ENCODE peak calls at places on chromosomes 7 and 10, in seven cellular contexts. K, I, N, F, D, Y and L are unnamed samples.

GRCh38 chr10:113058175-113058961 is 108.3 kb downstream of the TCF7L2 start:
- DNase-seq in I (no peak), D (no peak), Y (no peak), N (peak), F (no peak), K (peak), L (no peak)

GRCh38 chr10:130127612-130128607 is 8.3 kb upstream of the GLRX3 start:
- DNase-seq in D (peak), F (peak), I (no peak), N (peak), Y (peak), K (peak), L (no peak)

GRCh38 chr7:29086545-29086944 is 59.8 kb downstream of the CPVL start:
- DNase-seq in D (no peak), Y (no peak), I (no peak), F (no peak), N (no peak), K (no peak), L (no peak)

GRCh38 chr7:27714831-27715444 is 25.0 kb upstream of the TAX1BP1 start:
- DNase-seq in Y (no peak), D (no peak), I (no peak), N (no peak), F (no peak), K (peak), L (no peak)

GRCh38 chr7:158501300-158502067 is 86.1 kb downstream of the PTPRN2 start:
- DNase-seq in F (no peak), Y (no peak), I (no peak), N (no peak), K (no peak), D (no peak), L (no peak)

GRCh38 chr7:91503934-91504575 is 239.8 kb downstream of the FZD1 start:
- DNase-seq in N (no peak), K (no peak), D (no peak), Y (no peak), I (no peak), F (no peak), L (no peak)

GRCh38 chr7:135232720-135233119 is 918 bp upstream of the STRA8 start:
- DNase-seq in D (no peak), N (no peak), F (no peak), Y (no peak), I (no peak), K (no peak), L (no peak)

GRCh38 chr7:7181519-7182155 is 707 bp upstream of the C1GALT1 start:
- DNase-seq in F (peak), I (no peak), D (peak), Y (peak), K (no peak), N (peak), L (peak)

GRCh38 chr10:67519434-67519833 is 176.6 kb downstream of the CTNNA3 start:
- DNase-seq in K (no peak), I (no peak), F (no peak), D (no peak), Y (no peak), N (no peak), L (no peak)

GRCh38 chr10:84375011-84375410 is 46.6 kb downstream of the CCSER2 start:
- DNase-seq in Y (peak), D (no peak), N (no peak), K (peak), F (peak), I (no peak), L (no peak)

GRCh38 chr10:75932921-75933320 is 501.5 kb downstream of the LRMDA start:
- DNase-seq in N (no peak), K (no peak), I (no peak), F (no peak), D (no peak), Y (no peak), L (no peak)

GRCh38 chr10:116978906-116979305 is 26.1 kb downstream of the SHTN1 start:
- DNase-seq in Y (no peak), I (no peak), D (no peak), K (no peak), F (no peak), N (no peak), L (no peak)

GRCh38 chr10:75542902-75543301 is 111.5 kb downstream of the LRMDA start:
- DNase-seq in F (no peak), Y (no peak), D (peak), N (peak), K (no peak), I (no peak), L (no peak)

GRCh38 chr7:111392294-111392693 is 170.0 kb downstream of the IMMP2L start:
- DNase-seq in N (no peak), I (no peak), D (no peak), Y (no peak), K (no peak), F (no peak), L (no peak)
- H3K27ac ChIP-seq in N (no peak), I (no peak), D (no peak), Y (no peak), K (no peak), F (no peak), L (no peak)

DNA sequence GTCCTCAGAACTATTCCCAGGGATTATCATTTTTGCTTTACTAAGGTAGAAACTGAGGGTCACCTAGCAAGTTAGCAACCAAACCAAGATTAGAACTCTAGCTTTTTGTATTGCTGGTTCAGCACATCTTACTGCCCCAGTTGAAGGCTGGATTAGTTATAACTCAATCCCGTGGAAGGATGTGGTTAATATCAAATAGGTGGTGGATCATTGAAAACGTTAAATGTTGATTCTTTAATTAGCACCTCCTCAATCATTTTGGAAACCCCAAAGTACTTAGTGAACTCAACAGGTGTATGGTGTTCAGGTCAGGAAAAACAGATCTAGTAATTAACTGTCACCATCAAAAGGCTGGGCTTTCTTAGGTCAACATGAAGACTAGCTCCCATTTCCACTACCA is 152.4 kb downstream of the ARID5B start:
- DNase-seq in K (no peak), F (no peak), Y (no peak), I (no peak), D (no peak), N (no peak), L (no peak)
- H3K27ac ChIP-seq in K (no peak), F (no peak), Y (no peak), I (no peak), D (peak), N (peak), L (no peak)

GRCh38 chr10:30042820-30043219 is 16.6 kb downstream of the JCAD start:
- DNase-seq in N (no peak), F (no peak), Y (no peak), I (no peak), D (no peak), K (no peak), L (no peak)

GRCh38 chr10:30039567-30039966 is 19.8 kb downstream of the JCAD start:
- DNase-seq in I (no peak), D (no peak), N (no peak), F (no peak), Y (no peak), K (no peak), L (no peak)

GRCh38 chr10:30039988-30040387 is 19.4 kb downstream of the JCAD start:
- DNase-seq in F (no peak), I (no peak), K (no peak), D (no peak), N (no peak), Y (no peak), L (no peak)

GRCh38 chr10:30040597-30040996 is 18.8 kb downstream of the JCAD start:
- DNase-seq in D (no peak), F (no peak), I (no peak), K (no peak), N (no peak), Y (no peak), L (no peak)

GRCh38 chr10:30041394-30042105 is 17.8 kb downstream of the JCAD start:
- DNase-seq in I (no peak), N (no peak), Y (no peak), K (no peak), F (no peak), D (no peak), L (no peak)
- H3K27ac ChIP-seq in I (no peak), N (no peak), Y (no peak), K (no peak), F (no peak), D (no peak), L (peak)

GRCh38 chr10:78332699-78333098 is 299.0 kb downstream of the RPS24 start:
- DNase-seq in K (no peak), I (no peak), N (no peak), F (no peak), Y (no peak), D (no peak), L (no peak)
- H3K27ac ChIP-seq in K (no peak), I (no peak), N (peak), F (no peak), Y (no peak), D (peak), L (no peak)

DNA sequence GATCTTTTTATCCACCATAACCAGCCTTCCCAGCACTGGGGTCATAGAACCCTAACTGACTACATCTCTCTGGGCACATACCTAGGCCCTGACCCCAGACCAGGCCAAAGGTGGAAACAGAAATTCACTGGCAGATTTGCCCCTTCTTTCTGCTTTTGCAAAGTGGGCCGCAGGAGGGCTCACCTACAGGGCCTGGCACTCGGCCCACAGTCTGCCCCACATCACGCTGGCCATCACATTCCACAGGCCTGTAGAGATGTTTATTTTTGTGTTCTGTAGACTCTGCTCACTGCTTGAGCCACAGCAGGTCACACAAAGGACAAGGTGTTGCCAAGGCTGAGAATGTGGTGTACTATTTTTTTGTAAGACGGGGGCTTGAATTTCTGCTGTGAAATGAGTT is 58.7 kb downstream of the SLC16A12 start:
- DNase-seq in D (no peak), N (no peak), K (no peak), F (no peak), Y (peak), I (no peak), L (no peak)
- H3K27ac ChIP-seq in D (peak), N (peak), K (no peak), F (no peak), Y (no peak), I (no peak), L (no peak)

GRCh38 chr7:80740778-80741545 is 102.5 kb downstream of the CD36 start:
- DNase-seq in N (no peak), I (no peak), Y (no peak), D (no peak), K (no peak), F (no peak), L (no peak)
- H3K27ac ChIP-seq in N (no peak), I (no peak), Y (no peak), D (peak), K (no peak), F (no peak), L (no peak)

GRCh38 chr10:60338002-60338564 is 51.6 kb downstream of the ANK3 start:
- DNase-seq in F (no peak), Y (no peak), I (no peak), N (no peak), D (no peak), K (no peak), L (no peak)
- H3K27ac ChIP-seq in F (no peak), Y (no peak), I (peak), N (no peak), D (no peak), K (no peak), L (peak)

GRCh38 chr7:131010029-131010705 is 276.2 kb upstream of the KLF14 start:
- DNase-seq in F (peak), K (no peak), N (no peak), I (no peak), D (no peak), Y (no peak), L (no peak)
- H3K27ac ChIP-seq in F (no peak), K (no peak), N (peak), I (peak), D (no peak), Y (peak), L (peak)